ENCODE peak calls at places on chromosome 1, in six cellular contexts. V is upper lobe of left lung, H is AG09309, Z is H7, B is GM03348, T is T47D. Y is an unnamed sample.

GRCh38 chr1:241918879-241919278 is 38.7 kb upstream of the BECN2 start:
- DNase-seq in V (no peak), H (peak; percentile 47), Z (no peak), B (peak; percentile 86), T (no peak), Y (no peak)

GRCh38 chr1:105436589-105437259 is 1619.8 kb upstream of the PRMT6 start:
- DNase-seq in V (no peak), H (no peak), Z (no peak), B (no peak), T (no peak), Y (no peak)

GRCh38 chr1:25619101-25619890 is 2.7 kb downstream of the MAN1C1 start:
- DNase-seq in V (peak; percentile 36), H (no peak), Z (peak; percentile 88), B (peak; percentile 40), T (no peak), Y (no peak)

GRCh38 chr1:156845055-156845952 is 13.6 kb downstream of the INSRR start:
- DNase-seq in V (no peak), H (no peak), Z (peak; percentile 95), B (peak; percentile 37), T (no peak), Y (no peak)

GRCh38 chr1:65694933-65695332 is 97.8 kb upstream of the PDE4B start:
- DNase-seq in V (no peak), H (no peak), Z (no peak), B (no peak), T (no peak), Y (no peak)

GRCh38 chr1:43569175-43569574 is 38.5 kb downstream of the PTPRF start:
- DNase-seq in V (no peak), H (no peak), Z (no peak), B (no peak), T (no peak), Y (no peak)

GRCh38 chr1:31523769-31524168 is 52.5 kb upstream of the TINAGL1 start:
- DNase-seq in V (peak; percentile 88), H (no peak), Z (no peak), B (no peak), T (no peak), Y (no peak)

GRCh38 chr1:186482661-186483255 is 21.8 kb upstream of the PDC start:
- DNase-seq in V (peak; percentile 52), H (no peak), Z (peak; percentile 21), B (peak; percentile 70), T (peak; percentile 35), Y (peak; percentile 33)

GRCh38 chr1:155026154-155026553 is 7.4 kb downstream of the DCST2 start:
- DNase-seq in V (no peak), H (no peak), Z (peak; percentile 64), B (no peak), T (no peak), Y (no peak)

GRCh38 chr1:209335090-209335692 is 248.3 kb upstream of the CAMK1G start:
- DNase-seq in V (no peak), H (no peak), Z (peak; percentile 62), B (peak; percentile 56), T (peak; percentile 46), Y (no peak)

GRCh38 chr1:1619917-1620361 is 4.6 kb downstream of the MIB2 start:
- DNase-seq in V (no peak), H (no peak), Z (peak; percentile 92), B (no peak), T (no peak), Y (no peak)

GRCh38 chr1:6123083-6123482 is 57.0 kb downstream of the CHD5 start:
- DNase-seq in V (no peak), H (no peak), Z (no peak), B (no peak), T (no peak), Y (no peak)

GRCh38 chr1:231016966-231017365 is 23.1 kb downstream of the FAM89A start:
- DNase-seq in V (no peak), H (no peak), Z (no peak), B (no peak), T (no peak), Y (no peak)

GRCh38 chr1:35345439-35345981 is 77.0 kb downstream of the ZMYM4 start:
- DNase-seq in V (peak; percentile 83), H (no peak), Z (no peak), B (no peak), T (no peak), Y (no peak)

GRCh38 chr1:198497326-198498220 is 42.9 kb downstream of the ATP6V1G3 start:
- DNase-seq in V (peak; percentile 42), H (peak; percentile 25), Z (no peak), B (no peak), T (no peak), Y (no peak)

GRCh38 chr1:230922620-230923019 is 54.3 kb upstream of the C1orf198 start:
- DNase-seq in V (no peak), H (no peak), Z (no peak), B (no peak), T (no peak), Y (no peak)

GRCh38 chr1:178945763-178946266 is 74.9 kb upstream of the ANGPTL1 start:
- DNase-seq in V (no peak), H (no peak), Z (peak; percentile 70), B (peak; percentile 72), T (no peak), Y (peak; percentile 33)

GRCh38 chr1:235597867-235598553 is 51.6 kb downstream of the GNG4 start:
- DNase-seq in V (no peak), H (peak; percentile 13), Z (peak; percentile 54), B (peak; percentile 72), T (peak; percentile 60), Y (no peak)

GRCh38 chr1:230728710-230729392 is 14.9 kb upstream of the AGT start:
- DNase-seq in V (no peak), H (peak; percentile 4), Z (peak; percentile 41), B (no peak), T (no peak), Y (no peak)

GRCh38 chr1:96510911-96511310 is 210.7 kb upstream of the PTBP2 start:
- DNase-seq in V (no peak), H (no peak), Z (no peak), B (no peak), T (no peak), Y (peak; percentile 48)

GRCh38 chr1:179164494-179164893 is 65.0 kb downstream of the ABL2 start:
- DNase-seq in V (no peak), H (no peak), Z (peak; percentile 17), B (peak; percentile 58), T (peak; percentile 21), Y (no peak)

GRCh38 chr1:12462586-12462985 is 155.4 kb downstream of the DHRS3 start:
- DNase-seq in V (no peak), H (no peak), Z (no peak), B (no peak), T (no peak), Y (no peak)

GRCh38 chr1:15975805-15976680 is at the start of gene ZBTB17:
- DNase-seq in V (peak; percentile 93), H (peak; percentile 61), Z (peak; percentile 96), B (peak; percentile 99), T (peak; percentile 90), Y (peak; percentile 88)

GRCh38 chr1:160251006-160251405 is 11.3 kb downstream of the DCAF8 start:
- DNase-seq in V (no peak), H (no peak), Z (no peak), B (no peak), T (no peak), Y (no peak)

GRCh38 chr1:9319208-9319788 is 26.6 kb downstream of the SPSB1 start:
- DNase-seq in V (no peak), H (no peak), Z (no peak), B (no peak), T (no peak), Y (no peak)

GRCh38 chr1:185681034-185681633 is 53.1 kb upstream of the HMCN1 start:
- DNase-seq in V (no peak), H (no peak), Z (peak; percentile 10), B (peak; percentile 52), T (no peak), Y (peak; percentile 21)

GRCh38 chr1:113860891-113861290 is 10.6 kb downstream of the PTPN22 start:
- DNase-seq in V (no peak), H (peak; percentile 33), Z (no peak), B (peak; percentile 68), T (no peak), Y (no peak)

GRCh38 chr1:157841708-157842107 is at the start of gene CD5L:
- DNase-seq in V (no peak), H (no peak), Z (no peak), B (no peak), T (no peak), Y (no peak)

GRCh38 chr1:207393610-207394009 is 60.5 kb upstream of the CR2 start:
- DNase-seq in V (no peak), H (peak; percentile 97), Z (no peak), B (peak; percentile 42), T (no peak), Y (peak; percentile 8)

GRCh38 chr1:39919545-39919944 is 17.8 kb upstream of the MYCL start:
- DNase-seq in V (peak; percentile 45), H (no peak), Z (peak; percentile 87), B (peak; percentile 87), T (peak; percentile 51), Y (peak; percentile 58)

Y was measured in prostate gland.